ENCODE peak calls at places on chromosomes 5 and 9, in five cellular contexts. One of them, this sample, is unnamed.

GRCh38 chr5:134133213-134133994 is 18.9 kb downstream of the TCF7 start:
- DNase-seq in heart left ventricle: no peak
- DNase-seq in NCI-H1694 treated with DMSO at 0.1 percent for 48 hours: no peak
- DNase-seq in left colon: peak
- DNase-seq in astrocyte of the spinal cord: no peak
- DNase-seq in this sample: no peak

GRCh38 chr5:95985249-95985648 is 23.6 kb upstream of the ELL2 start:
- DNase-seq in heart left ventricle: no peak
- DNase-seq in NCI-H1694 treated with DMSO at 0.1 percent for 48 hours: no peak
- DNase-seq in left colon: no peak
- DNase-seq in astrocyte of the spinal cord: no peak
- DNase-seq in this sample: no peak

GRCh38 chr5:50406874-50407273 is 34.2 kb downstream of the EMB start:
- DNase-seq in heart left ventricle: no peak
- DNase-seq in NCI-H1694 treated with DMSO at 0.1 percent for 48 hours: no peak
- DNase-seq in left colon: no peak
- DNase-seq in astrocyte of the spinal cord: no peak
- DNase-seq in this sample: no peak

GRCh38 chr5:171544913-171545550 is 125.6 kb downstream of the FGF18 start:
- DNase-seq in heart left ventricle: no peak
- DNase-seq in NCI-H1694 treated with DMSO at 0.1 percent for 48 hours: no peak
- DNase-seq in left colon: no peak
- DNase-seq in astrocyte of the spinal cord: no peak
- DNase-seq in this sample: no peak

GRCh38 chr9:74630228-74630627 is 133.1 kb downstream of the RORB start:
- DNase-seq in heart left ventricle: no peak
- DNase-seq in NCI-H1694 treated with DMSO at 0.1 percent for 48 hours: no peak
- DNase-seq in left colon: no peak
- DNase-seq in astrocyte of the spinal cord: no peak
- DNase-seq in this sample: no peak

GRCh38 chr5:151678146-151678545 is 8.6 kb downstream of the SPARC start:
- DNase-seq in heart left ventricle: no peak
- DNase-seq in NCI-H1694 treated with DMSO at 0.1 percent for 48 hours: no peak
- DNase-seq in left colon: no peak
- DNase-seq in astrocyte of the spinal cord: no peak
- DNase-seq in this sample: no peak

GRCh38 chr5:82274343-82275266 is 3.5 kb downstream of the RPS23 start:
- DNase-seq in heart left ventricle: peak
- DNase-seq in NCI-H1694 treated with DMSO at 0.1 percent for 48 hours: no peak
- DNase-seq in left colon: no peak
- DNase-seq in astrocyte of the spinal cord: no peak
- DNase-seq in this sample: no peak

GRCh38 chr9:91036826-91037510 is 235.3 kb downstream of the SYK start:
- DNase-seq in heart left ventricle: peak
- DNase-seq in NCI-H1694 treated with DMSO at 0.1 percent for 48 hours: peak
- DNase-seq in left colon: peak
- DNase-seq in astrocyte of the spinal cord: peak
- DNase-seq in this sample: peak

GRCh38 chr9:86983260-86984255 is 36.3 kb upstream of the GAS1 start:
- DNase-seq in heart left ventricle: no peak
- DNase-seq in NCI-H1694 treated with DMSO at 0.1 percent for 48 hours: no peak
- DNase-seq in left colon: no peak
- DNase-seq in astrocyte of the spinal cord: peak
- DNase-seq in this sample: peak

GRCh38 chr5:136225796-136226195 is 32.8 kb upstream of the SMIM32 start:
- DNase-seq in heart left ventricle: no peak
- DNase-seq in NCI-H1694 treated with DMSO at 0.1 percent for 48 hours: no peak
- DNase-seq in left colon: no peak
- DNase-seq in astrocyte of the spinal cord: no peak
- DNase-seq in this sample: no peak

GRCh38 chr5:154593091-154593490 is 115.1 kb upstream of the HAND1 start:
- DNase-seq in heart left ventricle: no peak
- DNase-seq in NCI-H1694 treated with DMSO at 0.1 percent for 48 hours: no peak
- DNase-seq in left colon: no peak
- DNase-seq in astrocyte of the spinal cord: peak
- DNase-seq in this sample: peak

GRCh38 chr5:5497132-5497748 is 74.8 kb downstream of the ICE1 start:
- DNase-seq in heart left ventricle: peak
- DNase-seq in NCI-H1694 treated with DMSO at 0.1 percent for 48 hours: peak
- DNase-seq in left colon: peak
- DNase-seq in astrocyte of the spinal cord: peak
- DNase-seq in this sample: peak